ENCODE peak calls at places on chromosomes 2 and 18, in five cellular contexts. One of them, this sample, is unnamed.

GRCh38 chr2:20113004-20113796 is 61.8 kb upstream of the LAPTM4A start:
- DNase-seq in Peyer's patch: no peak
- DNase-seq in GM12878: no peak
- DNase-seq in body of pancreas: no peak
- DNase-seq in breast epithelium: no peak
- DNase-seq in this sample: no peak

GRCh38 chr2:188969236-188970032 is 4.7 kb upstream of the COL3A1 start:
- DNase-seq in breast epithelium: no peak
- DNase-seq in Peyer's patch: no peak
- DNase-seq in GM12878: no peak
- DNase-seq in body of pancreas: no peak
- DNase-seq in this sample: no peak

GRCh38 chr2:37625781-37626548 is 45.5 kb downstream of the CDC42EP3 start:
- DNase-seq in GM12878: peak
- DNase-seq in body of pancreas: peak
- DNase-seq in Peyer's patch: peak
- DNase-seq in breast epithelium: no peak
- DNase-seq in this sample: no peak

GRCh38 chr18:8364385-8364784 is 244.9 kb upstream of the RAB12 start:
- DNase-seq in GM12878: no peak
- DNase-seq in body of pancreas: no peak
- DNase-seq in breast epithelium: no peak
- DNase-seq in Peyer's patch: no peak
- DNase-seq in this sample: no peak

GRCh38 chr2:116719841-116720240 is 1094.7 kb upstream of the DDX18 start:
- DNase-seq in breast epithelium: no peak
- DNase-seq in Peyer's patch: no peak
- DNase-seq in GM12878: no peak
- DNase-seq in body of pancreas: no peak
- DNase-seq in this sample: no peak

GRCh38 chr18:49094979-49095632 is 144.3 kb upstream of the SMAD7 start:
- DNase-seq in breast epithelium: no peak
- DNase-seq in GM12878: no peak
- DNase-seq in Peyer's patch: no peak
- DNase-seq in body of pancreas: no peak
- DNase-seq in this sample: no peak

GRCh38 chr18:58605027-58606020 is 23.6 kb downstream of the ALPK2 start:
- DNase-seq in GM12878: peak
- DNase-seq in breast epithelium: no peak
- DNase-seq in Peyer's patch: no peak
- DNase-seq in body of pancreas: no peak
- DNase-seq in this sample: no peak

GRCh38 chr2:237122214-237122666 is 36.6 kb downstream of the COPS8 start:
- DNase-seq in GM12878: no peak
- DNase-seq in Peyer's patch: peak
- DNase-seq in body of pancreas: peak
- DNase-seq in breast epithelium: no peak
- DNase-seq in this sample: peak

GRCh38 chr2:65311049-65311448 is 83.4 kb downstream of the ACTR2 start:
- DNase-seq in Peyer's patch: no peak
- DNase-seq in body of pancreas: no peak
- DNase-seq in GM12878: no peak
- DNase-seq in breast epithelium: no peak
- DNase-seq in this sample: no peak

GRCh38 chr18:21064347-21064746 is 47.3 kb downstream of the ROCK1 start:
- DNase-seq in Peyer's patch: no peak
- DNase-seq in breast epithelium: no peak
- DNase-seq in body of pancreas: no peak
- DNase-seq in GM12878: no peak
- DNase-seq in this sample: no peak

GRCh38 chr18:77131100-77131651 is 1.4 kb downstream of the MBP start:
- DNase-seq in breast epithelium: no peak
- DNase-seq in body of pancreas: peak
- DNase-seq in GM12878: no peak
- DNase-seq in Peyer's patch: peak
- DNase-seq in this sample: no peak

GRCh38 chr2:185318271-185318724 is 420.3 kb upstream of the FSIP2 start:
- DNase-seq in Peyer's patch: no peak
- DNase-seq in GM12878: no peak
- DNase-seq in breast epithelium: no peak
- DNase-seq in body of pancreas: no peak
- DNase-seq in this sample: no peak

GRCh38 chr2:212330263-212330662 is 208.3 kb downstream of the ERBB4 start:
- DNase-seq in body of pancreas: no peak
- DNase-seq in GM12878: no peak
- DNase-seq in Peyer's patch: no peak
- DNase-seq in breast epithelium: peak
- DNase-seq in this sample: no peak

GRCh38 chr2:171244970-171245782 is 84.5 kb upstream of the TLK1 start:
- DNase-seq in body of pancreas: no peak
- DNase-seq in GM12878: no peak
- DNase-seq in breast epithelium: no peak
- DNase-seq in Peyer's patch: no peak
- DNase-seq in this sample: no peak

GRCh38 chr2:232525796-232526195 is at the start of gene CHRND:
- DNase-seq in GM12878: no peak
- DNase-seq in body of pancreas: peak
- DNase-seq in breast epithelium: no peak
- DNase-seq in Peyer's patch: no peak
- DNase-seq in this sample: no peak

GRCh38 chr18:11178951-11179549 is 29.7 kb upstream of the PIEZO2 start:
- DNase-seq in GM12878: no peak
- DNase-seq in breast epithelium: peak
- DNase-seq in body of pancreas: no peak
- DNase-seq in Peyer's patch: no peak
- DNase-seq in this sample: no peak

GRCh38 chr2:214156971-214157370 is 253.9 kb upstream of the VWC2L start:
- DNase-seq in body of pancreas: no peak
- DNase-seq in breast epithelium: no peak
- DNase-seq in GM12878: no peak
- DNase-seq in Peyer's patch: no peak
- DNase-seq in this sample: no peak

GRCh38 chr2:155983850-155984249 is 348.7 kb downstream of the NR4A2 start:
- DNase-seq in breast epithelium: no peak
- DNase-seq in body of pancreas: no peak
- DNase-seq in GM12878: no peak
- DNase-seq in Peyer's patch: no peak
- DNase-seq in this sample: no peak

GRCh38 chr2:85827879-85828569 is 60.8 kb downstream of the ST3GAL5 start:
- DNase-seq in breast epithelium: no peak
- DNase-seq in body of pancreas: no peak
- DNase-seq in Peyer's patch: no peak
- DNase-seq in GM12878: no peak
- DNase-seq in this sample: no peak

GRCh38 chr2:46385786-46386577 is 88.8 kb downstream of the EPAS1 start:
- DNase-seq in Peyer's patch: no peak
- DNase-seq in breast epithelium: no peak
- DNase-seq in GM12878: no peak
- DNase-seq in body of pancreas: no peak
- DNase-seq in this sample: no peak

GRCh38 chr2:222283634-222284033 is 15.2 kb downstream of the PAX3 start:
- DNase-seq in body of pancreas: no peak
- DNase-seq in GM12878: no peak
- DNase-seq in Peyer's patch: no peak
- DNase-seq in breast epithelium: no peak
- DNase-seq in this sample: no peak

GRCh38 chr2:85843543-85843942 is 45.2 kb downstream of the ST3GAL5 start:
- DNase-seq in breast epithelium: no peak
- DNase-seq in body of pancreas: no peak
- DNase-seq in Peyer's patch: no peak
- DNase-seq in GM12878: no peak
- DNase-seq in this sample: no peak

GRCh38 chr2:222690564-222691200 is 19.2 kb downstream of the MOGAT1 start:
- DNase-seq in Peyer's patch: peak
- DNase-seq in breast epithelium: peak
- DNase-seq in GM12878: no peak
- DNase-seq in body of pancreas: peak
- DNase-seq in this sample: peak

GRCh38 chr18:68928762-68929675 is 131.1 kb downstream of the CCDC102B start:
- DNase-seq in Peyer's patch: no peak
- DNase-seq in GM12878: no peak
- DNase-seq in body of pancreas: no peak
- DNase-seq in breast epithelium: no peak
- DNase-seq in this sample: no peak

GRCh38 chr2:235939471-235939870 is 228.7 kb downstream of the GBX2 start:
- DNase-seq in breast epithelium: no peak
- DNase-seq in GM12878: no peak
- DNase-seq in body of pancreas: no peak
- DNase-seq in Peyer's patch: no peak
- DNase-seq in this sample: no peak

GRCh38 chr2:3867451-3867850 is 164.1 kb downstream of the DCDC2C start:
- DNase-seq in Peyer's patch: no peak
- DNase-seq in GM12878: no peak
- DNase-seq in breast epithelium: no peak
- DNase-seq in body of pancreas: no peak
- DNase-seq in this sample: no peak

GRCh38 chr18:22399949-22400348 is 17.8 kb downstream of the CTAGE1 start:
- DNase-seq in body of pancreas: no peak
- DNase-seq in breast epithelium: no peak
- DNase-seq in GM12878: no peak
- DNase-seq in Peyer's patch: no peak
- DNase-seq in this sample: no peak

GRCh38 chr2:10260130-10260529 is 42.6 kb upstream of the HPCAL1 start:
- DNase-seq in GM12878: no peak
- DNase-seq in Peyer's patch: peak
- DNase-seq in breast epithelium: no peak
- DNase-seq in body of pancreas: no peak
- DNase-seq in this sample: no peak

GRCh38 chr18:524496-524895 is 24.0 kb upstream of the COLEC12 start:
- DNase-seq in breast epithelium: no peak
- DNase-seq in GM12878: no peak
- DNase-seq in body of pancreas: no peak
- DNase-seq in Peyer's patch: no peak
- DNase-seq in this sample: no peak

GRCh38 chr2:207504513-207505171 is 25.1 kb upstream of the CREB1 start:
- DNase-seq in GM12878: no peak
- DNase-seq in breast epithelium: no peak
- DNase-seq in Peyer's patch: no peak
- DNase-seq in body of pancreas: peak
- DNase-seq in this sample: no peak

GRCh38 chr18:69590150-69590549 is 189.5 kb downstream of the DOK6 start:
- DNase-seq in Peyer's patch: no peak
- DNase-seq in body of pancreas: no peak
- DNase-seq in GM12878: no peak
- DNase-seq in breast epithelium: no peak
- DNase-seq in this sample: no peak

GRCh38 chr2:61536723-61537581 is 1.2 kb downstream of the XPO1 start:
- DNase-seq in body of pancreas: peak
- DNase-seq in breast epithelium: peak
- DNase-seq in Peyer's patch: peak
- DNase-seq in GM12878: peak
- DNase-seq in this sample: peak
- TF ChIP-seq POLR2A in body of pancreas: peak
- TF ChIP-seq POLR2A in breast epithelium: peak
- TF ChIP-seq POLR2A in Peyer's patch: peak
- TF ChIP-seq POLR2A in GM12878: peak
- TF ChIP-seq POLR2A in this sample: peak

DNA sequence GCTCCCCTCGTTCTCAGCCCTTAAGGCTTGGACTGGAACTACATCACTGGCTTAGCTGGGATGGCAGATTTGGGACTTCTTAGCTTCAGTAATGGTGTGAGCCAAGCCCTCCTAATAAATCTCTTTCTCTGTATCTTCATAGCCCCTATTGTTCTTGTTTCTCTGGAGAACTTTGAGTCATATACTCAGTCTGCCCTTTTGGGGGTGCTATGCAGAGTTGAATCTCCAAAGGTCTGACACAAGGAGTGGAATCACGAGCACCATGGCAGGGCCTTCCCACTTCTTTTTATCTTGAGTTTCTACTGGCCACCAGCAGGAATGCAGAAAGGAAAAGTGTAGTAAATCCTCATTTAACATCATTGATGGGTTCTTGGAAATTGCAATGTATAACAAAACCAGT is 13.3 kb upstream of the TGFA start:
- DNase-seq in Peyer's patch: no peak
- DNase-seq in body of pancreas: no peak
- DNase-seq in GM12878: no peak
- DNase-seq in breast epithelium: no peak
- DNase-seq in this sample: no peak
- TF ChIP-seq POLR2A in Peyer's patch: no peak
- TF ChIP-seq POLR2A in body of pancreas: no peak
- TF ChIP-seq POLR2A in GM12878: no peak
- TF ChIP-seq POLR2A in breast epithelium: no peak
- TF ChIP-seq POLR2A in this sample: no peak

GRCh38 chr2:43226955-43227829 is 786 bp upstream of the ZFP36L2 start:
- DNase-seq in body of pancreas: peak
- DNase-seq in Peyer's patch: peak
- DNase-seq in breast epithelium: peak
- DNase-seq in GM12878: no peak
- DNase-seq in this sample: no peak

GRCh38 chr2:43226558-43226954 is at the start of gene ZFP36L2:
- DNase-seq in body of pancreas: peak
- DNase-seq in GM12878: no peak
- DNase-seq in Peyer's patch: peak
- DNase-seq in breast epithelium: peak
- DNase-seq in this sample: peak

GRCh38 chr2:43224571-43225092 is 1.8 kb downstream of the ZFP36L2 start:
- DNase-seq in body of pancreas: peak
- DNase-seq in Peyer's patch: peak
- DNase-seq in breast epithelium: no peak
- DNase-seq in GM12878: no peak
- DNase-seq in this sample: peak

GRCh38 chr2:43225093-43225787 is 1.2 kb downstream of the ZFP36L2 start:
- DNase-seq in body of pancreas: peak
- DNase-seq in GM12878: no peak
- DNase-seq in Peyer's patch: peak
- DNase-seq in breast epithelium: peak
- DNase-seq in this sample: no peak

GRCh38 chr2:43225788-43226557 is 433 bp downstream of the ZFP36L2 start:
- DNase-seq in body of pancreas: peak
- DNase-seq in breast epithelium: peak
- DNase-seq in Peyer's patch: peak
- DNase-seq in GM12878: no peak
- DNase-seq in this sample: no peak
- TF ChIP-seq POLR2A in body of pancreas: no peak
- TF ChIP-seq POLR2A in breast epithelium: peak
- TF ChIP-seq POLR2A in Peyer's patch: no peak
- TF ChIP-seq POLR2A in GM12878: no peak
- TF ChIP-seq POLR2A in this sample: no peak

GRCh38 chr2:190320696-190321095 is 1.1 kb upstream of the HIBCH start:
- DNase-seq in Peyer's patch: no peak
- DNase-seq in body of pancreas: no peak
- DNase-seq in breast epithelium: no peak
- DNase-seq in GM12878: no peak
- DNase-seq in this sample: no peak
- TF ChIP-seq POLR2A in Peyer's patch: no peak
- TF ChIP-seq POLR2A in body of pancreas: no peak
- TF ChIP-seq POLR2A in breast epithelium: no peak
- TF ChIP-seq POLR2A in GM12878: no peak
- TF ChIP-seq POLR2A in this sample: no peak

This sample was measured in H1.